ENCODE peak calls at places on chromosome 4, in nine cellular contexts. T is gastrocnemius medialis, J is lung, U is HAP-1, H is fibroblast of lung, V is heart left ventricle, I is suprapubic skin, B is T-helper 17 cell, L is left ventricle myocardium inferior. S is an unnamed sample.
A peak's percentile ranks its signal among the peaks of the same experiment; 100 is the strongest.

GRCh38 chr4:147754037-147754445 is 22.2 kb downstream of the ARHGAP10 start:
- DNase-seq in T (no peak), J (no peak), U (peak; percentile 24), H (peak; percentile 96), V (no peak), I (no peak), B (no peak), L (no peak), S (peak; percentile 63)

GRCh38 chr4:8754634-8755589 is 116.7 kb downstream of the HMX1 start:
- DNase-seq in T (peak; percentile 6), J (no peak), U (no peak), H (no peak), V (no peak), I (peak; percentile 22), B (no peak), L (no peak), S (no peak)

GRCh38 chr4:87088188-87088587 is 132.2 kb downstream of the KLHL8 start:
- DNase-seq in T (no peak), J (no peak), U (no peak), H (no peak), V (no peak), I (no peak), B (no peak), L (no peak), S (no peak)

GRCh38 chr4:15118281-15118680 is 116.0 kb downstream of the CPEB2 start:
- DNase-seq in T (no peak), J (no peak), U (no peak), H (peak; percentile 48), V (no peak), I (no peak), B (no peak), L (no peak), S (no peak)

GRCh38 chr4:74262522-74262921 is 45.7 kb upstream of the EPGN start:
- DNase-seq in T (no peak), J (no peak), U (no peak), H (no peak), V (no peak), I (no peak), B (no peak), L (no peak), S (peak; percentile 43)

GRCh38 chr4:21768349-21769310 is 179.9 kb downstream of the KCNIP4 start:
- DNase-seq in T (no peak), J (no peak), U (peak; percentile 9), H (peak; percentile 50), V (no peak), I (no peak), B (no peak), L (no peak), S (peak; percentile 73)

GRCh38 chr4:129968366-129968765 is 872.4 kb downstream of the C4orf33 start:
- DNase-seq in T (no peak), J (no peak), U (no peak), H (no peak), V (no peak), I (no peak), B (no peak), L (no peak), S (no peak)

GRCh38 chr4:35912174-35912573 is 332.1 kb downstream of the ARAP2 start:
- DNase-seq in T (no peak), J (no peak), U (no peak), H (no peak), V (no peak), I (no peak), B (no peak), L (no peak), S (no peak)

GRCh38 chr4:108240356-108240755 is 71.6 kb upstream of the LEF1 start:
- DNase-seq in T (no peak), J (no peak), U (no peak), H (peak; percentile 87), V (no peak), I (no peak), B (no peak), L (no peak), S (peak; percentile 29)

GRCh38 chr4:186726150-186726439 is 2.4 kb upstream of the FAT1 start:
- DNase-seq in T (no peak), J (no peak), U (no peak), H (no peak), V (no peak), I (no peak), B (no peak), L (no peak), S (no peak)

GRCh38 chr4:186727977-186728519 is 4.4 kb upstream of the FAT1 start:
- DNase-seq in T (no peak), J (no peak), U (peak; percentile 44), H (no peak), V (no peak), I (no peak), B (no peak), L (no peak), S (peak; percentile 50)

GRCh38 chr4:186728631-186729271 is 5.1 kb upstream of the FAT1 start:
- DNase-seq in T (no peak), J (no peak), U (no peak), H (peak; percentile 66), V (no peak), I (no peak), B (no peak), L (no peak), S (no peak)

GRCh38 chr4:186726440-186727148 is 2.9 kb upstream of the FAT1 start:
- DNase-seq in T (no peak), J (peak; percentile 60), U (peak; percentile 82), H (peak; percentile 84), V (peak; percentile 76), I (peak; percentile 82), B (no peak), L (peak; percentile 67), S (peak; percentile 88)

DNA sequence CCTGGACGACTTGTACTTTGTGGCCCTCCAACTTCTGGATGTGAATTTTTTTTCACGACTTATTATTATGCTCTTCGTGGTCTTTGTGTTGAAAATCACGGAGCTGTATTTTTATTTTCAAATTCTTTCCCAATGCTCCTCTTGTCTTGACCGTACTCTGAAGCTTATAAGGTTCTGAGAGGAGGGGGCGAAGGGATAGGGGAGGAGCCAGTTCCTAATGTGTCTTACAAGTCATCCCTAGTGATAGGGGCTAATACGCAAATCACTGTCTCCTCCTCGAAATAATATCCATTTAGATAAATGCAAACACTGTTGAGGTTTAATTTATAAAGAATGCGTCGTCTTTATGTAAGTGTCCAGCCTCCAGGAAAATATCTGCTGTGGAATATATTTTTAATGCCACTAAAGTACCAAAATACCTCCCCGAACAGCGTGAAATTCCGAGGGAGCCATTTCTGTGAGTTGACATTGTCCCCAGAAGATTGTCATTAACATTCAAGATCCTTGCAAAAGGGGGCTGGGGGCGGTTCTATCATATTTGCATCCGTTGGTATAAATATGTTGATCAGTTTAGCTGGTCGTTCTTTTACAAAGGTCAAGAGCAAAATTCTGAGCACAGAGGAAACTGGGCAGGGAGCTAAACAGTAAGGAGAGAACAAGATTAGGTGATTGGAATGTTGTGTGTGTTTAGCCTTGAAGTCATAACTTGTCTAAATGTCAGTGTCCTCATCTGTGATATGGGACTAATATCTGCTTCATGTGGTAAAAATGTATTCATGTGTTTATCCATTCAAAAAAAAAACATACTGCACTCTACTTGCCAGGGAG is 3.7 kb upstream of the FAT1 start:
- DNase-seq in T (no peak), J (no peak), U (peak; percentile 17), H (peak; percentile 50), V (no peak), I (no peak), B (no peak), L (no peak), S (peak; percentile 31)
- H3K9me3 ChIP-seq in T (no peaks in the 10 kb centered on the region), J (no peaks in the 10 kb centered on the region), U (no peaks in the 10 kb centered on the region), H (no peaks in the 10 kb centered on the region), V (no peaks in the 10 kb centered on the region), I (no peaks in the 10 kb centered on the region), B (no peaks in the 10 kb centered on the region), L (no peaks in the 10 kb centered on the region), S (no peaks in the 10 kb centered on the region)

GRCh38 chr4:24956763-24957162 is 43.9 kb upstream of the CCDC149 start:
- DNase-seq in T (no peak), J (peak; percentile 19), U (no peak), H (no peak), V (no peak), I (no peak), B (no peak), L (no peak), S (no peak)
- H3K9me3 ChIP-seq in T (no peaks in the 10 kb centered on the region), J (no peaks in the 10 kb centered on the region), U (no peaks in the 10 kb centered on the region), H (no peaks in the 10 kb centered on the region), V (peaks cover 12% of the 10 kb centered on the region), I (no peaks in the 10 kb centered on the region), B (no peaks in the 10 kb centered on the region), L (peaks cover 18% of the 10 kb centered on the region), S (no peaks in the 10 kb centered on the region)

DNA sequence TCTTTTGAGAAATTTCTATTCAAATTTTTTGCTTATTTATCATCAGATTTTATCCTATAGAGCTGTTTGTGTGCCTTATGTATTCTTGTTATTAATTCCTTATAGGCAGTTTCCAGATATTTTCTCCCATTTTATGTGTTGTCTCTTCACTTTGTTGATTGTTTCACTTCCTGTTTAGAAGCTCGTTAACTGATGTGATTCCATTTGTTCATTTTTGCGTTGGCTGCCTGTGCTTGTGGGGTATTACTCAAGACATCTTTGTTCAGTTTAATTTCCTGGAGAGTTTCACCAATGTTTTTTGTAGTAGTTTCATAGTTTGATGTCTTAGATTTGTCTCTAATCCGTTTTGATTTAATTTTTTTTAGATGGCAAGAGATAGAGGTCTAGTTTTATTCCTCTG is 14.6 kb downstream of the ZNF718 start:
- DNase-seq in T (no peak), J (no peak), U (no peak), H (no peak), V (no peak), I (no peak), B (no peak), L (no peak), S (no peak)
- H3K9me3 ChIP-seq in T (no peaks in the 10 kb centered on the region), J (peaks cover 25% of the 10 kb centered on the region), U (peaks cover 33% of the 10 kb centered on the region), H (peaks cover 3% of the 10 kb centered on the region), V (peaks cover 100% of the 10 kb centered on the region), I (peaks cover 37% of the 10 kb centered on the region), B (peaks cover 27% of the 10 kb centered on the region), L (peaks cover 100% of the 10 kb centered on the region), S (peaks cover 9% of the 10 kb centered on the region)

DNA sequence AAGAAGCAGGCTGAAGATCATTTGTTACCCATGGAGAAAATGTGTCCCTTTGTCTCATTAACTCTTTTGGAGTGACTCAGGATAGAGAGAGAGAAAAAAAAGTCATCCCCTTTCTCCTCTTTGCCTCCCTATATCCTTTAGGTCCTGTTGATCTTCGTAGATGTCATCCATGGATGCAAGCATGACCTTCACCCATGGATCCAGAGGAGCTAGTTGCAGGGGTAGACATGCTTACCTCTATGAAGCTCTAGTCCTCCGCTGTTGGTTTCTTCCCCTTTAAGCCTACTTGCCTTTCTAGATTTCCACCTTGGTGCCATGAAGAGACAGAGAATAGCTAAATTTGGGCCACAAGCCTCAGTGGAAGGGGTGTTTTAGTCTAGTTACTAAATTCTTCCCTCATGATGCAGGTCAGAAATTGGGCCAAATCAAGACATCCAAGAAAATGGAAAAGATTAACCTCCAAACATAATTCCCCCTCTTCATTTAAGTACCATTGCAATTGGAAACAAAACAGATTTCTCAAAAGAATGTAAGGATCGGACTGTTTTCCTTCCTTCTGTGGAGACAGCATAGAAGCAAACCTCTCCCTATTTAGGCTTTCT is 178.4 kb downstream of the TECRL start:
- DNase-seq in T (no peak), J (no peak), U (peak; percentile 19), H (peak; percentile 12), V (no peak), I (no peak), B (no peak), L (no peak), S (peak; percentile 10)
- H3K9me3 ChIP-seq in T (no peaks in the 10 kb centered on the region), J (peaks cover 44% of the 10 kb centered on the region), U (peaks cover 11% of the 10 kb centered on the region), H (no peaks in the 10 kb centered on the region), V (peaks cover 84% of the 10 kb centered on the region), I (peaks cover 43% of the 10 kb centered on the region), B (no peaks in the 10 kb centered on the region), L (peaks cover 91% of the 10 kb centered on the region), S (peaks cover 10% of the 10 kb centered on the region)